ENCODE peak calls at places on chromosomes 3 and 15, in nine cellular contexts. One of them, this sample, is unnamed.

GRCh38 chr3:165783383-165783782 is 53.8 kb downstream of the BCHE start:
- DNase-seq in suprapubic skin: no peak
- DNase-seq in CD8-positive, alpha-beta T cell: no peak
- DNase-seq in left ventricle myocardium inferior: no peak
- DNase-seq in SK-N-SH: no peak
- DNase-seq in brain microvascular endothelial cell: no peak
- DNase-seq in heart left ventricle: no peak
- DNase-seq in sigmoid colon: no peak
- DNase-seq in transverse colon: no peak
- DNase-seq in this sample: no peak

GRCh38 chr3:33006571-33007286 is 55.3 kb downstream of the CCR4 start:
- DNase-seq in suprapubic skin: no peak
- DNase-seq in CD8-positive, alpha-beta T cell: no peak
- DNase-seq in left ventricle myocardium inferior: no peak
- DNase-seq in SK-N-SH: no peak
- DNase-seq in brain microvascular endothelial cell: no peak
- DNase-seq in heart left ventricle: no peak
- DNase-seq in sigmoid colon: no peak
- DNase-seq in transverse colon: no peak
- DNase-seq in this sample: no peak

GRCh38 chr3:75294124-75294523 is 370.0 kb upstream of the FRG2C start:
- DNase-seq in suprapubic skin: no peak
- DNase-seq in CD8-positive, alpha-beta T cell: no peak
- DNase-seq in left ventricle myocardium inferior: no peak
- DNase-seq in SK-N-SH: peak; percentile 78
- DNase-seq in brain microvascular endothelial cell: peak; percentile 43
- DNase-seq in heart left ventricle: peak; percentile 42
- DNase-seq in sigmoid colon: peak; percentile 72
- DNase-seq in transverse colon: peak; percentile 13
- DNase-seq in this sample: no peak

GRCh38 chr15:52392008-52392687 is 96.5 kb upstream of the MYO5C start:
- DNase-seq in suprapubic skin: no peak
- DNase-seq in CD8-positive, alpha-beta T cell: no peak
- DNase-seq in left ventricle myocardium inferior: no peak
- DNase-seq in SK-N-SH: no peak
- DNase-seq in brain microvascular endothelial cell: no peak
- DNase-seq in heart left ventricle: no peak
- DNase-seq in sigmoid colon: no peak
- DNase-seq in transverse colon: no peak
- DNase-seq in this sample: no peak

GRCh38 chr15:53833134-53833624 is 73.7 kb upstream of the WDR72 start:
- DNase-seq in suprapubic skin: no peak
- DNase-seq in CD8-positive, alpha-beta T cell: no peak
- DNase-seq in left ventricle myocardium inferior: peak; percentile 17
- DNase-seq in SK-N-SH: peak; percentile 13
- DNase-seq in brain microvascular endothelial cell: peak; percentile 51
- DNase-seq in heart left ventricle: no peak
- DNase-seq in sigmoid colon: peak; percentile 77
- DNase-seq in transverse colon: no peak
- DNase-seq in this sample: no peak

GRCh38 chr3:56921573-56922571 is 120.1 kb upstream of the ARHGEF3 start:
- DNase-seq in suprapubic skin: no peak
- DNase-seq in CD8-positive, alpha-beta T cell: no peak
- DNase-seq in left ventricle myocardium inferior: no peak
- DNase-seq in SK-N-SH: no peak
- DNase-seq in brain microvascular endothelial cell: peak; percentile 48
- DNase-seq in heart left ventricle: no peak
- DNase-seq in sigmoid colon: peak; percentile 71
- DNase-seq in transverse colon: no peak
- DNase-seq in this sample: no peak

GRCh38 chr3:188807002-188807401 is 364.8 kb upstream of the TPRG1 start:
- DNase-seq in suprapubic skin: no peak
- DNase-seq in CD8-positive, alpha-beta T cell: no peak
- DNase-seq in left ventricle myocardium inferior: no peak
- DNase-seq in SK-N-SH: no peak
- DNase-seq in brain microvascular endothelial cell: no peak
- DNase-seq in heart left ventricle: no peak
- DNase-seq in sigmoid colon: no peak
- DNase-seq in transverse colon: no peak
- DNase-seq in this sample: no peak

GRCh38 chr15:50126072-50126471 is 7.0 kb upstream of the ATP8B4 start:
- DNase-seq in suprapubic skin: no peak
- DNase-seq in CD8-positive, alpha-beta T cell: no peak
- DNase-seq in left ventricle myocardium inferior: no peak
- DNase-seq in SK-N-SH: no peak
- DNase-seq in brain microvascular endothelial cell: no peak
- DNase-seq in heart left ventricle: no peak
- DNase-seq in sigmoid colon: no peak
- DNase-seq in transverse colon: no peak
- DNase-seq in this sample: no peak

GRCh38 chr3:134369231-134369741 is 5.0 kb downstream of the AMOTL2 start:
- DNase-seq in suprapubic skin: no peak
- DNase-seq in CD8-positive, alpha-beta T cell: no peak
- DNase-seq in left ventricle myocardium inferior: no peak
- DNase-seq in SK-N-SH: no peak
- DNase-seq in brain microvascular endothelial cell: peak; percentile 75
- DNase-seq in heart left ventricle: no peak
- DNase-seq in sigmoid colon: peak; percentile 62
- DNase-seq in transverse colon: no peak
- DNase-seq in this sample: peak; percentile 9

GRCh38 chr3:134369861-134370596 is 4.2 kb downstream of the AMOTL2 start:
- DNase-seq in suprapubic skin: no peak
- DNase-seq in CD8-positive, alpha-beta T cell: no peak
- DNase-seq in left ventricle myocardium inferior: no peak
- DNase-seq in SK-N-SH: no peak
- DNase-seq in brain microvascular endothelial cell: no peak
- DNase-seq in heart left ventricle: no peak
- DNase-seq in sigmoid colon: peak; percentile 28
- DNase-seq in transverse colon: no peak
- DNase-seq in this sample: no peak

GRCh38 chr3:134371542-134372324 is 2.5 kb downstream of the AMOTL2 start:
- DNase-seq in suprapubic skin: no peak
- DNase-seq in CD8-positive, alpha-beta T cell: no peak
- DNase-seq in left ventricle myocardium inferior: no peak
- DNase-seq in SK-N-SH: no peak
- DNase-seq in brain microvascular endothelial cell: peak; percentile 56
- DNase-seq in heart left ventricle: no peak
- DNase-seq in sigmoid colon: peak; percentile 56
- DNase-seq in transverse colon: no peak
- DNase-seq in this sample: no peak

GRCh38 chr3:134372405-134373277 is 1.6 kb downstream of the AMOTL2 start:
- DNase-seq in suprapubic skin: no peak
- DNase-seq in CD8-positive, alpha-beta T cell: no peak
- DNase-seq in left ventricle myocardium inferior: no peak
- DNase-seq in SK-N-SH: no peak
- DNase-seq in brain microvascular endothelial cell: no peak
- DNase-seq in heart left ventricle: no peak
- DNase-seq in sigmoid colon: peak; percentile 66
- DNase-seq in transverse colon: no peak
- DNase-seq in this sample: no peak

DNA sequence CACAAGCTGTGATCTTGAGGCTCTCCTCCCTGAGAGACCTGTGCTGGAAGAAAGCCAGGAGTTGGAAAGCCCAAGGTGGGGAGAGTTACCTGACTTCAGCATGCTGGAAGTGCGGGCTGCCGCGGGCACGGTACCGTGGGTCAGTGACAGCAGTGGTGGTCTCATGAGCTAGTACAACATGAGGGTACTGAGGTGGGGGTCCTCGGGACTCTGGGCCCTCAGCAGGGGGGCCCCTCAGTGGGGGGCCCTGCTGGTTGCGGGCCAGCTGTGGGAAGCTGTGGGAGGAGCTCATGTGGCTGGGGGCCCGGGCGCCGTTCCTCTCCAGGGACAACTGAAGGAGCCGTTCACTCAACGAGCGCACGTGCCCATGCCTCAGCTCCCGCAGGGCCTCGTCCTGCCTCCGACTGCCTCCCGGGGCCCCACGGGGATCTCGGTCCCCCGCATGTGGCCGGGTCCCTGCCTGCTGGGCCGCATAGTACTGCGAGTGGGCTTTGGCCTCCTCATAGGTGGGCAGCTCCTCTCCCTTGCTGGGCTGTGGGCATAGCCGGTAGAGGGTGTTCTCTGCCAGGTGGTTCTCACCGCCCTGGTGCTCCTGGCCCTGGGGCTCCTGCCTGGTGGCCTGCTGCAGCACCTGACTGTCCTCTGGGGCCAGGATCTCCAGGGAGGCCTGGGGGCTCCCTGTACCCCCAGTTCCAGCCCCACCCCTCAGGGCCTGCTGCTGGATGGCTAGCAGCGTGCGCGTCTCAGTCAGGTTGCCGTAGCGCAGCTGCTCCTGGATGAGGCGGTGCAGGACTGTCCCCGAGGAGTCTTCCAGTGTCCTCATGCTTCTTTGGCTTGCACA is 3.4 kb downstream of the AMOTL2 start:
- DNase-seq in suprapubic skin: no peak
- DNase-seq in CD8-positive, alpha-beta T cell: no peak
- DNase-seq in left ventricle myocardium inferior: no peak
- DNase-seq in SK-N-SH: no peak
- DNase-seq in brain microvascular endothelial cell: no peak
- DNase-seq in heart left ventricle: no peak
- DNase-seq in sigmoid colon: peak; percentile 64
- DNase-seq in transverse colon: no peak
- DNase-seq in this sample: no peak
- H3K4me3 ChIP-seq in suprapubic skin: peak overlapping the region; percentile 69
- H3K4me3 ChIP-seq in CD8-positive, alpha-beta T cell: no peak overlapping the region
- H3K4me3 ChIP-seq in left ventricle myocardium inferior: peak overlapping the region; percentile 71
- H3K4me3 ChIP-seq in SK-N-SH: peak overlapping the region; percentile 99
- H3K4me3 ChIP-seq in brain microvascular endothelial cell: no peak overlapping the region
- H3K4me3 ChIP-seq in heart left ventricle: no peak overlapping the region
- H3K4me3 ChIP-seq in sigmoid colon: peak overlapping the region; percentile 78
- H3K4me3 ChIP-seq in transverse colon: no peak overlapping the region
- H3K4me3 ChIP-seq in this sample: peak overlapping the region; percentile 89

GRCh38 chr3:45536316-45536715 is 58.2 kb upstream of the LIMD1 start:
- DNase-seq in suprapubic skin: no peak
- DNase-seq in CD8-positive, alpha-beta T cell: no peak
- DNase-seq in left ventricle myocardium inferior: no peak
- DNase-seq in SK-N-SH: no peak
- DNase-seq in brain microvascular endothelial cell: no peak
- DNase-seq in heart left ventricle: no peak
- DNase-seq in sigmoid colon: no peak
- DNase-seq in transverse colon: no peak
- DNase-seq in this sample: no peak

GRCh38 chr3:45541326-45542321 is 52.9 kb upstream of the LIMD1 start:
- DNase-seq in suprapubic skin: no peak
- DNase-seq in CD8-positive, alpha-beta T cell: no peak
- DNase-seq in left ventricle myocardium inferior: no peak
- DNase-seq in SK-N-SH: no peak
- DNase-seq in brain microvascular endothelial cell: no peak
- DNase-seq in heart left ventricle: no peak
- DNase-seq in sigmoid colon: no peak
- DNase-seq in transverse colon: no peak
- DNase-seq in this sample: no peak

GRCh38 chr3:45537596-45537959 is 57.0 kb upstream of the LIMD1 start:
- DNase-seq in suprapubic skin: no peak
- DNase-seq in CD8-positive, alpha-beta T cell: no peak
- DNase-seq in left ventricle myocardium inferior: no peak
- DNase-seq in SK-N-SH: no peak
- DNase-seq in brain microvascular endothelial cell: no peak
- DNase-seq in heart left ventricle: no peak
- DNase-seq in sigmoid colon: no peak
- DNase-seq in transverse colon: no peak
- DNase-seq in this sample: no peak

GRCh38 chr3:45537960-45538640 is 56.5 kb upstream of the LIMD1 start:
- DNase-seq in suprapubic skin: no peak
- DNase-seq in CD8-positive, alpha-beta T cell: no peak
- DNase-seq in left ventricle myocardium inferior: peak; percentile 77
- DNase-seq in SK-N-SH: no peak
- DNase-seq in brain microvascular endothelial cell: no peak
- DNase-seq in heart left ventricle: peak; percentile 58
- DNase-seq in sigmoid colon: peak; percentile 77
- DNase-seq in transverse colon: peak; percentile 39
- DNase-seq in this sample: no peak

DNA sequence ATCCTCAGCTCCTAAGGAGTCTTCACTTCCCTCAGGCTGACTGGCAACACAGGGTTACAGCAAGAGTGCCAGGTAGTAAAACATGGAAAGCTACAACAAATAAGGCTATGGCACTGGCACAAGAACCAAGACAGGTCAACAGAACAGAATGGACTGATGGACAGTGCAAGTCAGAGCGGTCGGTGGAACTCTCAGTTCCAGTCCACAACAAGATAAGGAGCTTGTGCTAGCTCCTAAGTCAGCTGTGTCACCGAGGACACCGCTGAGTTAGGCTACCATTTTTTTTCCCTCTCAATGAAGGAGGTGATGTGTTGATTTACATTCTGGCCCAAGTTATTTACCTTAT is 55.9 kb upstream of the LIMD1 start:
- DNase-seq in suprapubic skin: no peak
- DNase-seq in CD8-positive, alpha-beta T cell: no peak
- DNase-seq in left ventricle myocardium inferior: no peak
- DNase-seq in SK-N-SH: no peak
- DNase-seq in brain microvascular endothelial cell: no peak
- DNase-seq in heart left ventricle: peak; percentile 42
- DNase-seq in sigmoid colon: no peak
- DNase-seq in transverse colon: no peak
- DNase-seq in this sample: no peak
- H3K27ac ChIP-seq in suprapubic skin: peak overlapping the region; percentile 0
- H3K27ac ChIP-seq in CD8-positive, alpha-beta T cell: no peak overlapping the region
- H3K27ac ChIP-seq in left ventricle myocardium inferior: peak overlapping the region; percentile 89
- H3K27ac ChIP-seq in SK-N-SH: peak overlapping the region; percentile 77
- H3K27ac ChIP-seq in brain microvascular endothelial cell: no peak overlapping the region
- H3K27ac ChIP-seq in heart left ventricle: peak overlapping the region; percentile 81
- H3K27ac ChIP-seq in sigmoid colon: peak overlapping the region; percentile 57
- H3K27ac ChIP-seq in transverse colon: no peak overlapping the region
- H3K27ac ChIP-seq in this sample: peak overlapping the region; percentile 68

GRCh38 chr3:114112696-114113095 is 56.2 kb downstream of the QTRT2 start:
- DNase-seq in suprapubic skin: no peak
- DNase-seq in CD8-positive, alpha-beta T cell: no peak
- DNase-seq in left ventricle myocardium inferior: no peak
- DNase-seq in SK-N-SH: no peak
- DNase-seq in brain microvascular endothelial cell: no peak
- DNase-seq in heart left ventricle: no peak
- DNase-seq in sigmoid colon: no peak
- DNase-seq in transverse colon: no peak
- DNase-seq in this sample: no peak
- H3K4me3 ChIP-seq in suprapubic skin: no peak overlapping the region
- H3K4me3 ChIP-seq in CD8-positive, alpha-beta T cell: no peak overlapping the region
- H3K4me3 ChIP-seq in left ventricle myocardium inferior: no peak overlapping the region
- H3K4me3 ChIP-seq in SK-N-SH: no peak overlapping the region
- H3K4me3 ChIP-seq in brain microvascular endothelial cell: no peak overlapping the region
- H3K4me3 ChIP-seq in heart left ventricle: no peak overlapping the region
- H3K4me3 ChIP-seq in sigmoid colon: no peak overlapping the region
- H3K4me3 ChIP-seq in transverse colon: no peak overlapping the region
- H3K4me3 ChIP-seq in this sample: no peak overlapping the region

GRCh38 chr3:50625131-50625878 is 8.4 kb downstream of the MAPKAPK3 start:
- DNase-seq in suprapubic skin: no peak
- DNase-seq in CD8-positive, alpha-beta T cell: no peak
- DNase-seq in left ventricle myocardium inferior: no peak
- DNase-seq in SK-N-SH: no peak
- DNase-seq in brain microvascular endothelial cell: no peak
- DNase-seq in heart left ventricle: no peak
- DNase-seq in sigmoid colon: no peak
- DNase-seq in transverse colon: no peak
- DNase-seq in this sample: no peak

GRCh38 chr3:50626406-50626805 is 9.5 kb downstream of the MAPKAPK3 start:
- DNase-seq in suprapubic skin: no peak
- DNase-seq in CD8-positive, alpha-beta T cell: no peak
- DNase-seq in left ventricle myocardium inferior: no peak
- DNase-seq in SK-N-SH: no peak
- DNase-seq in brain microvascular endothelial cell: no peak
- DNase-seq in heart left ventricle: no peak
- DNase-seq in sigmoid colon: no peak
- DNase-seq in transverse colon: no peak
- DNase-seq in this sample: no peak

GRCh38 chr3:50627407-50628051 is 10.6 kb downstream of the MAPKAPK3 start:
- DNase-seq in suprapubic skin: no peak
- DNase-seq in CD8-positive, alpha-beta T cell: no peak
- DNase-seq in left ventricle myocardium inferior: peak; percentile 63
- DNase-seq in SK-N-SH: peak; percentile 49
- DNase-seq in brain microvascular endothelial cell: peak; percentile 45
- DNase-seq in heart left ventricle: peak; percentile 91
- DNase-seq in sigmoid colon: no peak
- DNase-seq in transverse colon: no peak
- DNase-seq in this sample: no peak

GRCh38 chr3:50624634-50625033 is 7.7 kb downstream of the MAPKAPK3 start:
- DNase-seq in suprapubic skin: no peak
- DNase-seq in CD8-positive, alpha-beta T cell: no peak
- DNase-seq in left ventricle myocardium inferior: no peak
- DNase-seq in SK-N-SH: no peak
- DNase-seq in brain microvascular endothelial cell: no peak
- DNase-seq in heart left ventricle: no peak
- DNase-seq in sigmoid colon: no peak
- DNase-seq in transverse colon: no peak
- DNase-seq in this sample: no peak

GRCh38 chr3:50625879-50626182 is 8.9 kb downstream of the MAPKAPK3 start:
- DNase-seq in suprapubic skin: no peak
- DNase-seq in CD8-positive, alpha-beta T cell: no peak
- DNase-seq in left ventricle myocardium inferior: no peak
- DNase-seq in SK-N-SH: no peak
- DNase-seq in brain microvascular endothelial cell: no peak
- DNase-seq in heart left ventricle: no peak
- DNase-seq in sigmoid colon: no peak
- DNase-seq in transverse colon: no peak
- DNase-seq in this sample: no peak
- H3K27ac ChIP-seq in suprapubic skin: no peak overlapping the region
- H3K27ac ChIP-seq in CD8-positive, alpha-beta T cell: no peak overlapping the region
- H3K27ac ChIP-seq in left ventricle myocardium inferior: peak overlapping the region; percentile 98
- H3K27ac ChIP-seq in SK-N-SH: no peak overlapping the region
- H3K27ac ChIP-seq in brain microvascular endothelial cell: no peak overlapping the region
- H3K27ac ChIP-seq in heart left ventricle: peak overlapping the region; percentile 75
- H3K27ac ChIP-seq in sigmoid colon: no peak overlapping the region
- H3K27ac ChIP-seq in transverse colon: no peak overlapping the region
- H3K27ac ChIP-seq in this sample: no peak overlapping the region